ENCODE peak calls at places on chromosomes 4 and X, in four cellular contexts. One of them, this sample, is unnamed.

GRCh38 chrX:101417981-101418841 is 10.2 kb downstream of the HNRNPH2 start:
- DNase-seq in SK-N-SH: peak; percentile 74
- DNase-seq in A549: no peak
- DNase-seq in colonic mucosa: peak; percentile 65
- DNase-seq in this sample: peak; percentile 49

GRCh38 chr4:126004936-126005335 is 690.2 kb downstream of the FAT4 start:
- DNase-seq in SK-N-SH: no peak
- DNase-seq in A549: no peak
- DNase-seq in colonic mucosa: no peak
- DNase-seq in this sample: peak; percentile 8

GRCh38 chrX:10568428-10568827 is 52.0 kb downstream of the MID1 start:
- DNase-seq in SK-N-SH: no peak
- DNase-seq in A549: no peak
- DNase-seq in colonic mucosa: no peak
- DNase-seq in this sample: no peak

GRCh38 chr4:185246453-185246852 is 37.1 kb downstream of the SNX25 start:
- DNase-seq in SK-N-SH: no peak
- DNase-seq in A549: no peak
- DNase-seq in colonic mucosa: no peak
- DNase-seq in this sample: no peak

GRCh38 chr4:111798840-111799239 is 346.4 kb upstream of the FAM241A start:
- DNase-seq in SK-N-SH: no peak
- DNase-seq in A549: no peak
- DNase-seq in colonic mucosa: no peak
- DNase-seq in this sample: no peak

GRCh38 chr4:146407669-146408084 is 114.1 kb downstream of the SLC10A7 start:
- DNase-seq in SK-N-SH: no peak
- DNase-seq in A549: no peak
- DNase-seq in colonic mucosa: no peak
- DNase-seq in this sample: no peak

GRCh38 chr4:151013491-151013890 is 1.6 kb downstream of the LRBA start:
- DNase-seq in SK-N-SH: no peak
- DNase-seq in A549: no peak
- DNase-seq in colonic mucosa: no peak
- DNase-seq in this sample: no peak

GRCh38 chrX:153560466-153560865 is 38.5 kb downstream of the CCNQ start:
- DNase-seq in SK-N-SH: no peak
- DNase-seq in A549: no peak
- DNase-seq in colonic mucosa: no peak
- DNase-seq in this sample: no peak

GRCh38 chr4:10403633-10404445 is 53.4 kb downstream of the ZNF518B start:
- DNase-seq in SK-N-SH: peak; percentile 16
- DNase-seq in A549: peak; percentile 31
- DNase-seq in colonic mucosa: peak; percentile 27
- DNase-seq in this sample: peak; percentile 30

GRCh38 chr4:47837582-47838294 is at the start of gene CORIN:
- DNase-seq in SK-N-SH: no peak
- DNase-seq in A549: no peak
- DNase-seq in colonic mucosa: peak; percentile 33
- DNase-seq in this sample: no peak

GRCh38 chr4:37780444-37781133 is 45.9 kb upstream of the PGM2 start:
- DNase-seq in SK-N-SH: no peak
- DNase-seq in A549: no peak
- DNase-seq in colonic mucosa: no peak
- DNase-seq in this sample: peak; percentile 9

GRCh38 chr4:113094802-113095201 is 45.3 kb downstream of the ANK2 start:
- DNase-seq in SK-N-SH: peak; percentile 37
- DNase-seq in A549: peak; percentile 17
- DNase-seq in colonic mucosa: no peak
- DNase-seq in this sample: peak; percentile 26

GRCh38 chr4:7101692-7102515 is 34.0 kb upstream of the GRPEL1 start:
- DNase-seq in SK-N-SH: peak; percentile 87
- DNase-seq in A549: peak; percentile 73
- DNase-seq in colonic mucosa: peak; percentile 80
- DNase-seq in this sample: peak; percentile 60

GRCh38 chr4:81040175-81040659 is 9.7 kb downstream of the BMP3 start:
- DNase-seq in SK-N-SH: peak; percentile 15
- DNase-seq in A549: peak; percentile 9
- DNase-seq in colonic mucosa: no peak
- DNase-seq in this sample: peak; percentile 28

GRCh38 chr4:140249351-140249750 is 95.4 kb upstream of the MAML3 start:
- DNase-seq in SK-N-SH: no peak
- DNase-seq in A549: no peak
- DNase-seq in colonic mucosa: no peak
- DNase-seq in this sample: peak; percentile 63

GRCh38 chr4:11053601-11054000 is 369.0 kb upstream of the CLNK start:
- DNase-seq in SK-N-SH: no peak
- DNase-seq in A549: no peak
- DNase-seq in colonic mucosa: no peak
- DNase-seq in this sample: no peak

GRCh38 chrX:78333521-78333920 is 6.1 kb upstream of the CYSLTR1 start:
- DNase-seq in SK-N-SH: no peak
- DNase-seq in A549: no peak
- DNase-seq in colonic mucosa: no peak
- DNase-seq in this sample: no peak

GRCh38 chr4:148054275-148054674 is 322.4 kb downstream of the ARHGAP10 start:
- DNase-seq in SK-N-SH: no peak
- DNase-seq in A549: peak; percentile 4
- DNase-seq in colonic mucosa: peak; percentile 33
- DNase-seq in this sample: peak; percentile 51

GRCh38 chrX:46216406-46216805 is 328.8 kb downstream of the ZNF674 start:
- DNase-seq in SK-N-SH: no peak
- DNase-seq in A549: no peak
- DNase-seq in colonic mucosa: no peak
- DNase-seq in this sample: no peak

GRCh38 chrX:70605352-70605751 is 160.7 kb downstream of the DLG3 start:
- DNase-seq in SK-N-SH: no peak
- DNase-seq in A549: no peak
- DNase-seq in colonic mucosa: no peak
- DNase-seq in this sample: no peak

GRCh38 chr4:123776267-123776666 is 379.7 kb downstream of the SPRY1 start:
- DNase-seq in SK-N-SH: no peak
- DNase-seq in A549: no peak
- DNase-seq in colonic mucosa: no peak
- DNase-seq in this sample: no peak

GRCh38 chr4:177301127-177301639 is 8.5 kb upstream of the NEIL3 start:
- DNase-seq in SK-N-SH: no peak
- DNase-seq in A549: no peak
- DNase-seq in colonic mucosa: no peak
- DNase-seq in this sample: no peak

GRCh38 chrX:69317721-69318120 is 152.5 kb upstream of the PJA1 start:
- DNase-seq in SK-N-SH: peak; percentile 1
- DNase-seq in A549: no peak
- DNase-seq in colonic mucosa: peak; percentile 3
- DNase-seq in this sample: no peak

GRCh38 chr4:41454393-41454792 is 83.6 kb upstream of the LIMCH1 start:
- DNase-seq in SK-N-SH: no peak
- DNase-seq in A549: no peak
- DNase-seq in colonic mucosa: no peak
- DNase-seq in this sample: no peak

GRCh38 chr4:98669577-98669976 is 11.2 kb upstream of the TSPAN5 start:
- DNase-seq in SK-N-SH: no peak
- DNase-seq in A549: no peak
- DNase-seq in colonic mucosa: no peak
- DNase-seq in this sample: no peak

GRCh38 chr4:17347445-17347844 is 164.4 kb downstream of the QDPR start:
- DNase-seq in SK-N-SH: peak; percentile 46
- DNase-seq in A549: peak; percentile 3
- DNase-seq in colonic mucosa: peak; percentile 23
- DNase-seq in this sample: peak; percentile 34

GRCh38 chr4:2790583-2791517 is 2.0 kb upstream of the SH3BP2 start:
- DNase-seq in SK-N-SH: peak; percentile 22
- DNase-seq in A549: no peak
- DNase-seq in colonic mucosa: no peak
- DNase-seq in this sample: no peak

GRCh38 chr4:21118301-21118700 is 418.0 kb downstream of the PACRGL start:
- DNase-seq in SK-N-SH: no peak
- DNase-seq in A549: no peak
- DNase-seq in colonic mucosa: no peak
- DNase-seq in this sample: no peak

GRCh38 chrX:155534800-155535199 is 76.4 kb upstream of the F8A3 start:
- DNase-seq in SK-N-SH: no peak
- DNase-seq in A549: peak; percentile 3
- DNase-seq in colonic mucosa: no peak
- DNase-seq in this sample: no peak

GRCh38 chr4:150583287-150584197 is 1.6 kb downstream of the MAB21L2 start:
- DNase-seq in SK-N-SH: peak; percentile 59
- DNase-seq in A549: no peak
- DNase-seq in colonic mucosa: no peak
- DNase-seq in this sample: no peak

GRCh38 chr4:154928640-154929257 is 147.7 kb downstream of the RBM46 start:
- DNase-seq in SK-N-SH: peak; percentile 31
- DNase-seq in A549: peak; percentile 45
- DNase-seq in colonic mucosa: no peak
- DNase-seq in this sample: peak; percentile 45

GRCh38 chrX:101385795-101386541 is at the start of gene BTK:
- DNase-seq in SK-N-SH: no peak
- DNase-seq in A549: no peak
- DNase-seq in colonic mucosa: no peak
- DNase-seq in this sample: no peak

GRCh38 chrX:153831435-153832150 is 1.2 kb upstream of the PDZD4 start:
- DNase-seq in SK-N-SH: no peak
- DNase-seq in A549: no peak
- DNase-seq in colonic mucosa: no peak
- DNase-seq in this sample: no peak

GRCh38 chr4:140308366-140309123 is 64.9 kb upstream of the SCOC start:
- DNase-seq in SK-N-SH: no peak
- DNase-seq in A549: peak; percentile 14
- DNase-seq in colonic mucosa: peak; percentile 26
- DNase-seq in this sample: peak; percentile 79

GRCh38 chr4:139686988-139687387 is 21.4 kb downstream of the MGST2 start:
- DNase-seq in SK-N-SH: no peak
- DNase-seq in A549: no peak
- DNase-seq in colonic mucosa: no peak
- DNase-seq in this sample: no peak

GRCh38 chrX:109890300-109890699 is 112.6 kb upstream of the TMEM164 start:
- DNase-seq in SK-N-SH: no peak
- DNase-seq in A549: no peak
- DNase-seq in colonic mucosa: no peak
- DNase-seq in this sample: no peak

GRCh38 chrX:2387614-2388239 is 113.0 kb downstream of the DHRSX start:
- DNase-seq in SK-N-SH: no peak
- DNase-seq in A549: no peak
- DNase-seq in colonic mucosa: no peak
- DNase-seq in this sample: peak; percentile 41

GRCh38 chrX:125205918-125206665 is 113.6 kb upstream of the TEX13C start:
- DNase-seq in SK-N-SH: peak; percentile 5
- DNase-seq in A549: peak; percentile 43
- DNase-seq in colonic mucosa: peak; percentile 15
- DNase-seq in this sample: no peak
- TF ChIP-seq CTCF in SK-N-SH: peak; percentile 1
- TF ChIP-seq CTCF in A549: peak; percentile 15
- TF ChIP-seq CTCF in colonic mucosa: no peak
- TF ChIP-seq CTCF in this sample: no peak

GRCh38 chrX:91435465-91435864 is 826 bp downstream of the PABPC5 start:
- DNase-seq in SK-N-SH: peak; percentile 1
- DNase-seq in A549: no peak
- DNase-seq in colonic mucosa: no peak
- DNase-seq in this sample: no peak

DNA sequence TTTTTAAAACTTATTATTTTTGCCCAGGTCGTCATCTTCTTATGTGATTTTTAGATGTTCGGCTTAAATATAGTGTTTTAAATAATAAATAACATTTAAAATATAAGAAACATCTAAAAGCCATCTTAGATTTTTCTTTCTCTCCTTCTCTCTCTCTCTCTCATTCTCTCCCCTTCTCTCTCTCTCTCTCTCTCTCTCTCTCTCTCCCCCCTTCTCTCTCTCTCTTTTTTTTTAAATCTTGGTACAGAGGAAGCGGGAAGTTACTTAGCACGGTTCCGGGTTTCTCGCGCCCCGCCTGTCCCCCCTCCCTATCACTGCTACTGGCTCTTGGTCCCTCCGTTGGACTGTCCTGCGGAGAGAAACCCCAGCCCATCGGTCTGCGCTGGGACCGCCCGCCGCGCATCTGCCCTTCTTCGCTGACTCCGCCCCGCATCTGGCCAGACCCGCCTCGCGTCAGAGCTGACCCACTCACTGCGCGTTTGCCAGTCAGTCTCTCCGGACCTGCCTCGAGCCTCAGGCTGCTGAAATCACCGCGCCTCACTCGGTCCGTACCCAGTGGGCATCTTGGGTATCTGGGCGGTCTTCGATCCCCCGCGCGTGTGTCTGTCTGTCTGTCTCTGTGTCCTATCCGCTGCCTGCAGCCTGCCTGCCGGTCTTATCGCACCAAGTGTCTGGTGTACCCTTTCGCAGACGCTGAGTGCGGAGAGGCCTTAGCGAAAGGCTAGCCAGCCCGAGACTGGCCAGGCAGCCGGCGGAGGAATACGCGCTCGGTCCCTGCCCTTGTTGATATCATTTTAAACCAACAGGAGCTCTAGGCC is at the start of gene PABPC5:
- DNase-seq in SK-N-SH: peak; percentile 70
- DNase-seq in A549: peak; percentile 35
- DNase-seq in colonic mucosa: peak; percentile 31
- DNase-seq in this sample: peak; percentile 30
- H3K4me3 ChIP-seq in SK-N-SH: peak within 1 kb of the TSS; percentile 67
- H3K4me3 ChIP-seq in A549: no peak within 1 kb of the TSS
- H3K4me3 ChIP-seq in colonic mucosa: peak within 1 kb of the TSS; percentile 8
- H3K4me3 ChIP-seq in this sample: peak within 1 kb of the TSS; percentile 34

GRCh38 chr4:56106755-56107154 is 158.0 kb downstream of the CEP135 start:
- DNase-seq in SK-N-SH: peak; percentile 44
- DNase-seq in A549: no peak
- DNase-seq in colonic mucosa: no peak
- DNase-seq in this sample: no peak
- TF ChIP-seq CTCF in SK-N-SH: no peak
- TF ChIP-seq CTCF in A549: no peak
- TF ChIP-seq CTCF in colonic mucosa: no peak
- TF ChIP-seq CTCF in this sample: no peak

GRCh38 chrX:44935640-44936039 is 62.7 kb downstream of the KDM6A start:
- DNase-seq in SK-N-SH: no peak
- DNase-seq in A549: no peak
- DNase-seq in colonic mucosa: no peak
- DNase-seq in this sample: no peak
- H3K4me3 ChIP-seq in SK-N-SH: no peak overlapping the region
- H3K4me3 ChIP-seq in A549: no peak overlapping the region
- H3K4me3 ChIP-seq in colonic mucosa: no peak overlapping the region
- H3K4me3 ChIP-seq in this sample: no peak overlapping the region

This sample was measured in fibroblast of villous mesenchyme.